ENCODE peak calls at places on chromosomes 13 and 19, in seven cellular contexts. S, K, F, X, I, G and U are unnamed samples. For H3K4me1, the result is how much of the 10 kb centered on the place peaks cover.

GRCh38 chr13:46613409-46614049 is 60.6 kb downstream of the LRCH1 start:
- DNase-seq in S (no peak), K (no peak), F (no peak), X (no peak), I (no peak), G (no peak), U (no peak)

GRCh38 chr19:54460230-54461005 is 3.2 kb downstream of the LENG9 start:
- DNase-seq in S (no peak), K (no peak), F (no peak), X (no peak), I (no peak), G (no peak), U (no peak)

GRCh38 chr13:71171740-71172139 is 695.3 kb downstream of the DACH1 start:
- DNase-seq in S (no peak), K (no peak), F (no peak), X (no peak), I (no peak), G (no peak), U (no peak)

GRCh38 chr19:28235606-28236125 is 977.3 kb downstream of the UQCRFS1 start:
- DNase-seq in S (no peak), K (no peak), F (no peak), X (no peak), I (peak), G (no peak), U (no peak)

GRCh38 chr13:102913924-102914628 is 68.2 kb downstream of the ERCC5 start:
- DNase-seq in S (peak), K (no peak), F (peak), X (peak), I (no peak), G (peak), U (no peak)

GRCh38 chr13:57569981-57570380 is 61.6 kb upstream of the PCDH17 start:
- DNase-seq in S (no peak), K (no peak), F (no peak), X (peak), I (no peak), G (no peak), U (no peak)

GRCh38 chr13:99489028-99489427 is 12.2 kb upstream of the TM9SF2 start:
- DNase-seq in S (no peak), K (no peak), F (no peak), X (no peak), I (no peak), G (no peak), U (no peak)

GRCh38 chr19:17872251-17873001 is 681 bp downstream of the SLC5A5 start:
- DNase-seq in S (no peak), K (no peak), F (no peak), X (no peak), I (no peak), G (no peak), U (no peak)

GRCh38 chr19:6739390-6739883 is at the start of gene TRIP10:
- DNase-seq in S (peak), K (peak), F (peak), X (peak), I (no peak), G (peak), U (peak)

GRCh38 chr19:35908977-35909683 is 1.0 kb upstream of the TYROBP start:
- DNase-seq in S (peak), K (peak), F (peak), X (no peak), I (no peak), G (peak), U (peak)

GRCh38 chr19:51460164-51460992 is 2.1 kb upstream of the SIGLEC8 start:
- DNase-seq in S (no peak), K (no peak), F (peak), X (peak), I (peak), G (no peak), U (peak)

GRCh38 chr13:110363009-110363408 is 55.9 kb downstream of the COL4A2 start:
- DNase-seq in S (no peak), K (no peak), F (no peak), X (no peak), I (no peak), G (no peak), U (peak)

GRCh38 chr19:539429-540030 is 4.3 kb upstream of the GZMM start:
- DNase-seq in S (no peak), K (no peak), F (no peak), X (no peak), I (no peak), G (no peak), U (peak)

GRCh38 chr13:54660277-54660676 is 1631.7 kb downstream of the OLFM4 start:
- DNase-seq in S (no peak), K (no peak), F (no peak), X (no peak), I (no peak), G (no peak), U (no peak)

GRCh38 chr19:34633806-34634205 is 43.2 kb downstream of the SCGB2B2 start:
- DNase-seq in S (no peak), K (no peak), F (no peak), X (no peak), I (no peak), G (no peak), U (no peak)

GRCh38 chr13:24313449-24313848 is 4.1 kb downstream of the C1QTNF9 start:
- DNase-seq in S (no peak), K (no peak), F (no peak), X (no peak), I (no peak), G (no peak), U (no peak)

GRCh38 chr13:46134494-46134893 is 29.7 kb upstream of the CPB2 start:
- DNase-seq in S (no peak), K (no peak), F (no peak), X (no peak), I (no peak), G (no peak), U (no peak)

GRCh38 chr13:30743319-30744055 is 8.1 kb downstream of the ALOX5AP start:
- DNase-seq in S (peak), K (no peak), F (peak), X (peak), I (no peak), G (peak), U (no peak)

GRCh38 chr19:6457958-6458694 is 1.5 kb downstream of the SLC25A23 start:
- DNase-seq in S (no peak), K (no peak), F (no peak), X (no peak), I (no peak), G (no peak), U (no peak)

GRCh38 chr13:113901231-113901630 is 37.4 kb upstream of the GAS6 start:
- DNase-seq in S (peak), K (no peak), F (no peak), X (no peak), I (peak), G (no peak), U (no peak)

GRCh38 chr19:19204181-19204580 is 967 bp upstream of the NR2C2AP start:
- DNase-seq in S (no peak), K (no peak), F (no peak), X (no peak), I (no peak), G (no peak), U (no peak)

GRCh38 chr19:19209372-19209771 is 2.4 kb upstream of the NCAN start:
- DNase-seq in S (no peak), K (no peak), F (no peak), X (no peak), I (no peak), G (no peak), U (no peak)

GRCh38 chr19:19205416-19206410 is 2.5 kb upstream of the NR2C2AP start:
- DNase-seq in S (no peak), K (no peak), F (no peak), X (no peak), I (no peak), G (no peak), U (no peak)

GRCh38 chr19:19207637-19208582 is 3.8 kb upstream of the NCAN start:
- DNase-seq in S (no peak), K (no peak), F (no peak), X (no peak), I (no peak), G (no peak), U (no peak)

DNA sequence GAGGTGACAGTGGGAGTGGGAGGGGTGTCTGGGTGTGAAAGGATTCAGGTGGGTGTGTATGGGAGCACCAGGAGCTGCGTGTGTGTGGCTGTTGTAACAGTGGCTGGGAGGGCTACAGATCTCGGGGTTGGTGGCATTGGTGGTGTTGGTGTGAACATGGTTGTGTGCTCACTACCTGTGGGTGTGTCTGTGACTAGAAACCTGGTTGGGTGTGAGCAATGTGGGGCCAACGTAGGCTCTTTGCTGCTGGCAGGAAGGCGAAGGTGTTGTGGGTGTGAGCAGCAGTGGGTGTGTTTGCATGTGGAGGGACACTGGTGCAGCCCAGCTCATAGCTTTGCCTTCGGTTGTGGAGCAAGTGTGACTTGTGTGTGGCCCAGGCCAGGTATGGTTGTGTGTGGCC is 3.7 kb upstream of the NR2C2AP start:
- DNase-seq in S (no peak), K (no peak), F (no peak), X (no peak), I (no peak), G (no peak), U (no peak)
- H3K4me1 ChIP-seq in S (under half), K (under half), F (under half), X (under half), I (under half), G (under half), U (under half)

GRCh38 chr19:56841194-56841546 is 644 bp upstream of the PEG3 start:
- DNase-seq in S (no peak), K (no peak), F (no peak), X (no peak), I (no peak), G (no peak), U (no peak)

GRCh38 chr19:56838930-56839664 is 1.4 kb downstream of the PEG3 start:
- DNase-seq in S (peak), K (peak), F (peak), X (peak), I (peak), G (peak), U (peak)

GRCh38 chr19:56842421-56842820 is 1.9 kb upstream of the PEG3 start:
- DNase-seq in S (no peak), K (no peak), F (no peak), X (no peak), I (no peak), G (no peak), U (no peak)

GRCh38 chr19:56839665-56840451 is 668 bp downstream of the PEG3 start:
- DNase-seq in S (peak), K (peak), F (peak), X (peak), I (peak), G (peak), U (peak)

GRCh38 chr19:56840452-56841193 is at the start of the genes PEG3 and ZIM2:
- DNase-seq in S (peak), K (no peak), F (peak), X (no peak), I (peak), G (peak), U (peak)
- TF ChIP-seq POLR2A in S (no peak), K (no peak), F (peak), X (no peak), I (no peak), G (no peak), U (peak)

GRCh38 chr19:45098521-45099464 is 5.8 kb downstream of the PPP1R37 start:
- DNase-seq in S (no peak), K (no peak), F (peak), X (peak), I (no peak), G (no peak), U (no peak)
- H3K4me1 ChIP-seq in S (under half), K (under half), F (half or more), X (under half), I (half or more), G (under half), U (half or more)

GRCh38 chr19:48363810-48364563 is at the start of the genes SYNGR4 and TMEM143:
- DNase-seq in S (peak), K (peak), F (peak), X (peak), I (peak), G (peak), U (peak)
- TF ChIP-seq POLR2A in S (no peak), K (no peak), F (peak), X (peak), I (no peak), G (peak), U (peak)

DNA sequence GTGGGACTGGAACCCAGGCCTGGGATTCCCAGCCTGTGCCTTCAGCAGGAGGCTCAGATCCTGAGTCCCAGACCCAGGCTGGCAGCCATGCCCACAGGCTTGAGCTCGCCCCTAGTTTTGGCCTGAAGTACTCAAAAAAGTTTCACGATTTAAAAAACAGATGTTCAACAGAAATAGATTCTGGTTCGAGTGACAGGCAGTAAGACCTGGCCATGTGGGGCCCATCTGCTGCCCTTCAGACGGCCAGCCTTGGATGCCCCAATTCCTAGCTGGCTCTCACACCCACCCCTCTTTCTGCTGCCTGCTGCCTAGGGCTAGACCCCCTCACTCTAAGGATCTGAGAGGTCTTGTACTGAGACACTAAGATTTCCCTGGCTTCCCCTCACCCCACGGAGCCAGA is 2.8 kb upstream of the DMPK start:
- DNase-seq in S (no peak), K (no peak), F (no peak), X (no peak), I (no peak), G (no peak), U (no peak)
- H3K4me1 ChIP-seq in S (under half), K (under half), F (under half), X (under half), I (half or more), G (under half), U (under half)

GRCh38 chr19:10919352-10920287 is 8.8 kb downstream of the YIPF2 start:
- DNase-seq in S (no peak), K (no peak), F (no peak), X (no peak), I (no peak), G (no peak), U (no peak)
- TF ChIP-seq POLR2A in S (no peak), K (no peak), F (no peak), X (no peak), I (no peak), G (no peak), U (no peak)

DNA sequence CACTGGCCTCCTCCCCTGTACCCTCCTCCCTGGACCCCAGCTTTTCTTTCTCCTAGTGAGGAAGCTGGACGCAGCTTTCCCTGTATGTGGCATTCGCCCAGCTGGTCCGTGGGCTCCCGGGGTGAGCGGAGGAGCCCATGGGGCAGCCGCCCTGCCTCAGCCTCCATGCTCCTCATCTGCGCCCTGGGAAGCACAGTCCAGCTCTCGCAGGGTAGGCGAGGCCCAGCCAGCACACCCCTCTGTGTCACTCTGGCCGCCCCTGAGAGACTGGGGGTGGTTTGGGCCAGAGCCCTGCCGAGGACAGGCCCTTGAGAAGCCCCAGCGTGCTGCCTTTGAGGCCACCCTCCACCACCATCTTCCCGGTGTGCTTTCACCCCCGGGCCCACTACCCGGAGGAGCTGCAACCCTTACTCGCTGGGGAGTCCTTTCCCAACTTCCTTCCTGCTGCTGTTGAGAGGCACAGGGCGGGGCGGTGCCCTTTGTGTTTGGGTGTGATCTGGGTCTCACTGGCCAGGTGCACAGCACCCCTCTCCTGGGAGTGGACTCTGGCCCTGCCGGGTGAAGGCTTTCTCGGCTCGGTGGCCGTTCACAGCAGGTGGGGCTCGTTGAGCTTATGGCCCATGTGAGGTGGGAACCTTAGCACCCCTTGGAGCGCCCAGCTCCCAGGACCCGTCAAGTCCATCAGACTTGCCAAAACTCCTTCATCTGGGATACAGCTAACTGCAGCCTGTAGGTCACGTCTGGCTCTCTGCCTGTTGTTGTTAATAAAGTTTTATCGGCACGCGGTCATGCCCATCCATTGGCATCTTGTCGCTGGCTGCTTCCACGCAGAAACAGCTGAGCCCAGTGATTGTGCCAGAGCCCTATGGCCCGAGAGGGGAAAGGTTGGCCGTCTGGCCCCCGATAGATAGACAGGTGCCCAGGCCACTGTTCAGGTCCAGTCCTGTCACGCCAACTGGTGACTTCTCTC is 3.2 kb downstream of the NCLN start:
- DNase-seq in S (no peak), K (no peak), F (no peak), X (no peak), I (no peak), G (peak), U (no peak)
- H3K4me1 ChIP-seq in S (under half), K (under half), F (under half), X (under half), I (under half), G (under half), U (under half)

GRCh38 chr19:48644839-48645651 is 942 bp downstream of the CA11 start:
- DNase-seq in S (peak), K (peak), F (peak), X (peak), I (no peak), G (peak), U (peak)
- TF ChIP-seq POLR2A in S (no peak), K (no peak), F (no peak), X (no peak), I (no peak), G (no peak), U (no peak)

GRCh38 chr13:96636310-96636709 is 358.0 kb downstream of the OXGR1 start:
- DNase-seq in S (no peak), K (no peak), F (no peak), X (no peak), I (no peak), G (no peak), U (no peak)

GRCh38 chr13:96632536-96633320 is 361.5 kb downstream of the OXGR1 start:
- DNase-seq in S (no peak), K (no peak), F (no peak), X (peak), I (no peak), G (no peak), U (no peak)

DNA sequence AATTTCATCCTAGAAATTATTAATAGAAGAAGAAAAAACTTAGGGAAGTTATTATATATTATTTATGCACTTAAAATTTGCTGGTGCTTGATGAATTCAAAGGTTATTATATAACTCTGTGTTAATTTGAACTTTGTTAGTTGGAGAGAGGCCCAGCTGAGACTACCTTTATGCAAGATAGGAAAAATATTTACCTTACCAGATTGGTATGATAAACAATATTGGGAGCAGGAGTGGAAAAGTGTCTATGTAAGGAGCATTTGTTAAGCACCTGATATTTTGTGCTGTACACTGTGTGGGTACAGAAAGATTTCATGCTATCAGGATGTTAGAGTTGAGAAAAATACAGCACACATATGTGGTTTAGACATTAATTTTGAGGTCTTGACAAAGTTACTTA is 357.2 kb downstream of the OXGR1 start:
- DNase-seq in S (no peak), K (no peak), F (no peak), X (no peak), I (no peak), G (no peak), U (no peak)
- H3K4me1 ChIP-seq in S (under half), K (under half), F (under half), X (under half), I (under half), G (under half), U (under half)